ENCODE peak calls at places on chromosomes 13 and 19, in seven cellular contexts. One of them, this sample, is unnamed.

GRCh38 chr13:36789061-36789460 is 30.0 kb upstream of the RFXAP start:
- DNase-seq in GM23338: no peak
- DNase-seq in transverse colon: no peak
- DNase-seq in esophagus muscularis mucosa: peak; percentile 55
- DNase-seq in thoracic aorta: no peak
- DNase-seq in Caco-2: no peak
- DNase-seq in neural progenitor cell: no peak
- DNase-seq in this sample: no peak

GRCh38 chr13:31264146-31264545 is 64.4 kb downstream of the B3GLCT start:
- DNase-seq in GM23338: no peak
- DNase-seq in transverse colon: no peak
- DNase-seq in esophagus muscularis mucosa: no peak
- DNase-seq in thoracic aorta: no peak
- DNase-seq in Caco-2: no peak
- DNase-seq in neural progenitor cell: no peak
- DNase-seq in this sample: no peak

GRCh38 chr19:45976180-45976579 is 2.5 kb upstream of the NOVA2 start:
- DNase-seq in GM23338: peak; percentile 75
- DNase-seq in transverse colon: no peak
- DNase-seq in esophagus muscularis mucosa: no peak
- DNase-seq in thoracic aorta: no peak
- DNase-seq in Caco-2: no peak
- DNase-seq in neural progenitor cell: peak; percentile 50
- DNase-seq in this sample: no peak

GRCh38 chr19:50906217-50906616 is 5.0 kb downstream of the KLK4 start:
- DNase-seq in GM23338: peak; percentile 93
- DNase-seq in transverse colon: peak; percentile 14
- DNase-seq in esophagus muscularis mucosa: no peak
- DNase-seq in thoracic aorta: no peak
- DNase-seq in Caco-2: no peak
- DNase-seq in neural progenitor cell: peak; percentile 84
- DNase-seq in this sample: peak; percentile 34

GRCh38 chr13:95317037-95317989 is 16.1 kb upstream of the ABCC4 start:
- DNase-seq in GM23338: no peak
- DNase-seq in transverse colon: no peak
- DNase-seq in esophagus muscularis mucosa: no peak
- DNase-seq in thoracic aorta: no peak
- DNase-seq in Caco-2: no peak
- DNase-seq in neural progenitor cell: no peak
- DNase-seq in this sample: no peak

GRCh38 chr19:1081301-1082164 is 13.6 kb downstream of the POLR2E start:
- DNase-seq in GM23338: peak; percentile 75
- DNase-seq in transverse colon: no peak
- DNase-seq in esophagus muscularis mucosa: no peak
- DNase-seq in thoracic aorta: no peak
- DNase-seq in Caco-2: no peak
- DNase-seq in neural progenitor cell: peak; percentile 76
- DNase-seq in this sample: no peak

GRCh38 chr19:5081441-5082161 is 112.7 kb downstream of the KDM4B start:
- DNase-seq in GM23338: no peak
- DNase-seq in transverse colon: no peak
- DNase-seq in esophagus muscularis mucosa: no peak
- DNase-seq in thoracic aorta: no peak
- DNase-seq in Caco-2: no peak
- DNase-seq in neural progenitor cell: no peak
- DNase-seq in this sample: no peak

GRCh38 chr13:24827799-24828198 is 63.8 kb downstream of the RNF17 start:
- DNase-seq in GM23338: no peak
- DNase-seq in transverse colon: no peak
- DNase-seq in esophagus muscularis mucosa: no peak
- DNase-seq in thoracic aorta: no peak
- DNase-seq in Caco-2: no peak
- DNase-seq in neural progenitor cell: no peak
- DNase-seq in this sample: no peak

GRCh38 chr19:49411681-49412321 is 11.4 kb downstream of the PTH2 start:
- DNase-seq in GM23338: no peak
- DNase-seq in transverse colon: no peak
- DNase-seq in esophagus muscularis mucosa: no peak
- DNase-seq in thoracic aorta: no peak
- DNase-seq in Caco-2: no peak
- DNase-seq in neural progenitor cell: no peak
- DNase-seq in this sample: no peak

GRCh38 chr19:49473868-49474544 is at the start of gene FLT3LG:
- DNase-seq in GM23338: peak; percentile 77
- DNase-seq in transverse colon: peak; percentile 83
- DNase-seq in esophagus muscularis mucosa: peak; percentile 94
- DNase-seq in thoracic aorta: no peak
- DNase-seq in Caco-2: no peak
- DNase-seq in neural progenitor cell: peak; percentile 69
- DNase-seq in this sample: peak; percentile 69

GRCh38 chr19:13149628-13150186 is 468 bp downstream of the STX10 start:
- DNase-seq in GM23338: peak; percentile 76
- DNase-seq in transverse colon: peak; percentile 68
- DNase-seq in esophagus muscularis mucosa: no peak
- DNase-seq in thoracic aorta: no peak
- DNase-seq in Caco-2: peak; percentile 49
- DNase-seq in neural progenitor cell: peak; percentile 72
- DNase-seq in this sample: peak; percentile 63

GRCh38 chr19:1274081-1274851 is 1.1 kb upstream of the FAM174C start:
- DNase-seq in GM23338: no peak
- DNase-seq in transverse colon: no peak
- DNase-seq in esophagus muscularis mucosa: no peak
- DNase-seq in thoracic aorta: no peak
- DNase-seq in Caco-2: no peak
- DNase-seq in neural progenitor cell: no peak
- DNase-seq in this sample: peak; percentile 45

GRCh38 chr13:68944272-68944671 is 1163.4 kb upstream of the ATXN8OS start:
- DNase-seq in GM23338: no peak
- DNase-seq in transverse colon: no peak
- DNase-seq in esophagus muscularis mucosa: no peak
- DNase-seq in thoracic aorta: no peak
- DNase-seq in Caco-2: no peak
- DNase-seq in neural progenitor cell: no peak
- DNase-seq in this sample: no peak

GRCh38 chr19:42176990-42177685 is 40.3 kb downstream of the DEDD2 start:
- DNase-seq in GM23338: peak; percentile 90
- DNase-seq in transverse colon: peak; percentile 66
- DNase-seq in esophagus muscularis mucosa: no peak
- DNase-seq in thoracic aorta: no peak
- DNase-seq in Caco-2: peak; percentile 74
- DNase-seq in neural progenitor cell: peak; percentile 96
- DNase-seq in this sample: peak; percentile 63

GRCh38 chr19:42175952-42176648 is 41.4 kb downstream of the DEDD2 start:
- DNase-seq in GM23338: peak; percentile 75
- DNase-seq in transverse colon: no peak
- DNase-seq in esophagus muscularis mucosa: no peak
- DNase-seq in thoracic aorta: no peak
- DNase-seq in Caco-2: no peak
- DNase-seq in neural progenitor cell: peak; percentile 65
- DNase-seq in this sample: no peak

GRCh38 chr19:42175335-42175734 is 42.1 kb downstream of the DEDD2 start:
- DNase-seq in GM23338: no peak
- DNase-seq in transverse colon: no peak
- DNase-seq in esophagus muscularis mucosa: no peak
- DNase-seq in thoracic aorta: no peak
- DNase-seq in Caco-2: no peak
- DNase-seq in neural progenitor cell: no peak
- DNase-seq in this sample: no peak

GRCh38 chr19:42177686-42178019 is 39.8 kb downstream of the DEDD2 start:
- DNase-seq in GM23338: no peak
- DNase-seq in transverse colon: no peak
- DNase-seq in esophagus muscularis mucosa: no peak
- DNase-seq in thoracic aorta: no peak
- DNase-seq in Caco-2: no peak
- DNase-seq in neural progenitor cell: no peak
- DNase-seq in this sample: no peak

DNA sequence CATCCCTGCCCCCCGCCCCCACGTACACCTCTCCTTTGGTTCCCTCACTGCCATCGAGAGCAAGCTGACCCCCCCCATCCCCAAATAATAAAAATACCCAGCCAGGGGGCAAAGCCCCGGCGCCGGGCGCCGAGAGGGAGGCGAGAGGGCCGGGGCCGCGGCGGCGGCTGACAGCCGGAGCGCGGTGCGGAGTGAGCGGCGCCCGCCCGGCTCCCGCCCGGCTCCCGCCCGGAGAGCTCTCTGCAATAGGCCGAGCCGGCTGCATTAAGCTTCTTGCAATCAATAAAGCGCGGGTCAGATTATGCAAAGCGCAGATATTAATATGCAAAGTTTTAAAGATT is 40.9 kb downstream of the DEDD2 start:
- DNase-seq in GM23338: peak; percentile 52
- DNase-seq in transverse colon: no peak
- DNase-seq in esophagus muscularis mucosa: no peak
- DNase-seq in thoracic aorta: no peak
- DNase-seq in Caco-2: no peak
- DNase-seq in neural progenitor cell: peak; percentile 76
- DNase-seq in this sample: no peak
- H3K27me3 ChIP-seq in GM23338: peaks cover 83% of the 10 kb centered on the region
- H3K27me3 ChIP-seq in transverse colon: peaks cover 83% of the 10 kb centered on the region
- H3K27me3 ChIP-seq in esophagus muscularis mucosa: peaks cover 37% of the 10 kb centered on the region
- H3K27me3 ChIP-seq in thoracic aorta: peaks cover 15% of the 10 kb centered on the region
- H3K27me3 ChIP-seq in Caco-2: peaks cover 8% of the 10 kb centered on the region
- H3K27me3 ChIP-seq in neural progenitor cell: peaks cover 100% of the 10 kb centered on the region
- H3K27me3 ChIP-seq in this sample: no peaks in the 10 kb centered on the region

DNA sequence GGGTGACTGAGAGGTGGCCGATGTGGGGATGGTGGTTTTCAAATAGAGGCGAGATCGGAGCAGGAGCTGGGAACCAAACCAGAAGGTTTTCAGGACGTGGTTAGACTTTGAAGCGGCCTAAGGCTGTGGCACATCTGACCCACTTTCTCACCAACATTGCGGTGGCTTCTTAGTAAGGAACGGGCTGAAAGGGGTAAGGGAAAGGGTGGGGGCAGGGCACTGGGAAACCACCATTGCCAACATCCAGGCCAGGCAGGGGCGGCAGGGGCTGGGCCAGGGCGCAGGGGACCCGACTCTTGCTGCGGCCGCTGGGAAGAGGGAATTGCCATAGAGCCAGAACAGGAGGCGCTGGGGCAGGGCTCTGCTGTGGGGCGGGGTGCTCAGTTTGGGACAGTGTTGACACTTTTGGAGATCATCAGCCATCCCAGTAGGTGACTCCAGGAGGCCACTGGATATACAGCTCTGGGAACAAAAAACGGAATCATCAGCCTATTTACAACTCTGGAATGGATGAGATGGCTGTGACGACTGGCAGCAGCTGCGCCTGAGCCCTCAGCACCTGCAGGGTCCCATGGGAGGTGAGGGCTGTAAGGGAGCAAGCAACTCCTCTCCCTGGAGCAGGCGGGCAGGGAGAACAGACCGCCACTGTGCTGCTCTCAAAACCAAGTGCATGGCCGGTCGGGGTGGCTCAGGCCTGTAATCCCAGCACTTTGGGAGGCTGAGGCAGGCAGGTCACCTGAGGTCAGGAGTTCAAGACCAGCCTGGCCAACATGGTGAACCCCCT is 52.2 kb downstream of the IRS2 start:
- DNase-seq in GM23338: no peak
- DNase-seq in transverse colon: no peak
- DNase-seq in esophagus muscularis mucosa: no peak
- DNase-seq in thoracic aorta: no peak
- DNase-seq in Caco-2: no peak
- DNase-seq in neural progenitor cell: no peak
- DNase-seq in this sample: no peak
- H3K27me3 ChIP-seq in GM23338: no peaks in the 10 kb centered on the region
- H3K27me3 ChIP-seq in transverse colon: peaks cover 4% of the 10 kb centered on the region
- H3K27me3 ChIP-seq in esophagus muscularis mucosa: no peaks in the 10 kb centered on the region
- H3K27me3 ChIP-seq in thoracic aorta: no peaks in the 10 kb centered on the region
- H3K27me3 ChIP-seq in Caco-2: no peaks in the 10 kb centered on the region
- H3K27me3 ChIP-seq in neural progenitor cell: no peaks in the 10 kb centered on the region
- H3K27me3 ChIP-seq in this sample: no peaks in the 10 kb centered on the region

GRCh38 chr13:27788271-27788670 is 4.0 kb upstream of the GSX1 start:
- DNase-seq in GM23338: no peak
- DNase-seq in transverse colon: no peak
- DNase-seq in esophagus muscularis mucosa: no peak
- DNase-seq in thoracic aorta: no peak
- DNase-seq in Caco-2: no peak
- DNase-seq in neural progenitor cell: no peak
- DNase-seq in this sample: no peak
- H3K27me3 ChIP-seq in GM23338: peaks cover 100% of the 10 kb centered on the region
- H3K27me3 ChIP-seq in transverse colon: peaks cover 74% of the 10 kb centered on the region
- H3K27me3 ChIP-seq in esophagus muscularis mucosa: peaks cover 48% of the 10 kb centered on the region
- H3K27me3 ChIP-seq in thoracic aorta: peaks cover 11% of the 10 kb centered on the region
- H3K27me3 ChIP-seq in Caco-2: peaks cover 5% of the 10 kb centered on the region
- H3K27me3 ChIP-seq in neural progenitor cell: peaks cover 100% of the 10 kb centered on the region
- H3K27me3 ChIP-seq in this sample: no peaks in the 10 kb centered on the region

GRCh38 chr19:41924151-41925145 is 3.8 kb downstream of the ERFL start:
- DNase-seq in GM23338: peak; percentile 0
- DNase-seq in transverse colon: no peak
- DNase-seq in esophagus muscularis mucosa: no peak
- DNase-seq in thoracic aorta: no peak
- DNase-seq in Caco-2: no peak
- DNase-seq in neural progenitor cell: no peak
- DNase-seq in this sample: no peak

GRCh38 chr19:41926028-41926860 is 2.0 kb downstream of the ERFL start:
- DNase-seq in GM23338: no peak
- DNase-seq in transverse colon: no peak
- DNase-seq in esophagus muscularis mucosa: no peak
- DNase-seq in thoracic aorta: no peak
- DNase-seq in Caco-2: no peak
- DNase-seq in neural progenitor cell: peak; percentile 44
- DNase-seq in this sample: no peak

GRCh38 chr19:41923045-41923788 is 5.0 kb downstream of the ERFL start:
- DNase-seq in GM23338: no peak
- DNase-seq in transverse colon: no peak
- DNase-seq in esophagus muscularis mucosa: no peak
- DNase-seq in thoracic aorta: no peak
- DNase-seq in Caco-2: no peak
- DNase-seq in neural progenitor cell: no peak
- DNase-seq in this sample: no peak

GRCh38 chr19:41926861-41927809 is 1.1 kb downstream of the ERFL start:
- DNase-seq in GM23338: no peak
- DNase-seq in transverse colon: no peak
- DNase-seq in esophagus muscularis mucosa: no peak
- DNase-seq in thoracic aorta: no peak
- DNase-seq in Caco-2: no peak
- DNase-seq in neural progenitor cell: no peak
- DNase-seq in this sample: no peak

DNA sequence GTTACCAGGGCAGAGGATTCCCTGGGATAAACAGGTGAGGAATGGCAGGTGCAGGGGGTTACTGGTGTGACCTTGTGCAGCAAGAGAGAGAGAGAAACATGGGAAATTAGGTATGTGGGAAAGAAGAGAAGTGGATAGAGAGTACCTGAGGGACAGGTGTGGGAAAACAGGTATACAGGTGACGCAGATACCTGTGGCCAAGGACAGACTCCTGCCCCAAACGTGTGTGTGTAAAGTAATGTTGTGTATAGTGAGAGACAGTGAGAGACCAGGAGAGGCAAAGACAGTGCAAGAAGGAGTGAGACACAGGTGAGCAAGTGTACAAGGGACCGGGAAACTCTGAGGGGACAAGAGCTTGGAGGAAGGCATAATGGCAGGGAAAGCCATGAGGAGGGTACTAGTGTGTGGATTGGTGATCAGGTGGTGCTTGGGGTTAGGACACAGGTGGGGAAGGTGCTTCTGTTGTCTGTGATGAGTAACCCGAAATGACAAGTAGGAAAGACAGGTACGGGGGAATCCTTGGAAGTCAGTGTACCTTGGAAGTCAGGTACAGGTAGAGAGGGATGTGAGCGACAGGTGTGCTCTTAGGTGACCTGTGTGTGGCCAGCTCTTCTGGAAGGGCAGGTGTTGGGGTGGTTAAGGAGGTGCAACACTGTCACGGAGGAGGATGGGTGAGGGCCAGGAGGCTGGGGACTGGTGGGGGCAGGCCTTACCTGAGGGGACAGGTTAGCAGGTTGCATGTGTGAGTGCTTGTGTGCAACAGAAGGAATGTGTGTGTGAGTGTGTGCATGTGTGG is 2.8 kb downstream of the ERFL start:
- DNase-seq in GM23338: no peak
- DNase-seq in transverse colon: no peak
- DNase-seq in esophagus muscularis mucosa: no peak
- DNase-seq in thoracic aorta: no peak
- DNase-seq in Caco-2: no peak
- DNase-seq in neural progenitor cell: no peak
- DNase-seq in this sample: no peak
- H3K27me3 ChIP-seq in GM23338: peaks cover 98% of the 10 kb centered on the region
- H3K27me3 ChIP-seq in transverse colon: peaks cover 93% of the 10 kb centered on the region
- H3K27me3 ChIP-seq in esophagus muscularis mucosa: peaks cover 79% of the 10 kb centered on the region
- H3K27me3 ChIP-seq in thoracic aorta: peaks cover 16% of the 10 kb centered on the region
- H3K27me3 ChIP-seq in Caco-2: no peaks in the 10 kb centered on the region
- H3K27me3 ChIP-seq in neural progenitor cell: peaks cover 98% of the 10 kb centered on the region
- H3K27me3 ChIP-seq in this sample: no peaks in the 10 kb centered on the region

This sample was measured in body of pancreas.